ENCODE peak calls at places on chromosomes 11 and 22, in four cellular contexts. K, F, Q and Y are unnamed samples.
A peak's percentile ranks its signal among the peaks of the same experiment; 100 is the strongest.

GRCh38 chr11:121595717-121596156 is 143.0 kb upstream of the SORL1-AS1 start:
- DNase-seq in F (no peak), K (no peak), Q (no peak), Y (no peak)

GRCh38 chr11:3609416-3610265 is 32.2 kb downstream of the ART5 start:
- DNase-seq in F (peak; percentile 70), K (no peak), Q (no peak), Y (peak; percentile 13)

GRCh38 chr11:130677486-130678153 is 229.2 kb downstream of the ADAMTS15 start:
- DNase-seq in K (no peak), F (no peak), Q (peak; percentile 43), Y (peak; percentile 32)

GRCh38 chr11:104728927-104729326 is 169.3 kb downstream of the CASP12 start:
- DNase-seq in F (no peak), Q (no peak), K (no peak), Y (no peak)

GRCh38 chr11:71342116-71342515 is 89.7 kb upstream of the SHANK2 start:
- DNase-seq in K (no peak), F (no peak), Q (no peak), Y (no peak)

GRCh38 chr22:26016916-26017315 is 152.3 kb upstream of the SEZ6L start:
- DNase-seq in Q (no peak), F (no peak), K (no peak), Y (no peak)

GRCh38 chr11:64372802-64373597 is 14.0 kb downstream of the RPS6KA4 start:
- DNase-seq in Q (no peak), F (peak; percentile 89), K (no peak), Y (peak; percentile 51)

GRCh38 chr22:45426387-45426786 is 12.9 kb downstream of the RIBC2 start:
- DNase-seq in F (no peak), K (no peak), Q (no peak), Y (no peak)

GRCh38 chr11:75406338-75406777 is 7.0 kb downstream of the RPS3 start:
- DNase-seq in K (no peak), F (peak; percentile 78), Q (no peak), Y (no peak)

GRCh38 chr11:78564037-78564888 is 10.4 kb downstream of the NARS2 start:
- DNase-seq in Q (no peak), K (peak; percentile 40), F (peak; percentile 73), Y (peak; percentile 60)

GRCh38 chr11:103358251-103358650 is 249.0 kb downstream of the DYNC2H1 start:
- DNase-seq in Q (no peak), F (no peak), K (no peak), Y (no peak)

GRCh38 chr11:94537051-94537600 is 6.6 kb upstream of the FUT4 start:
- DNase-seq in Q (no peak), F (no peak), K (no peak), Y (no peak)

GRCh38 chr22:37222440-37222971 is 10.2 kb upstream of the SSTR3 start:
- DNase-seq in K (no peak), Q (no peak), F (no peak), Y (no peak)

GRCh38 chr11:24421766-24422165 is 75.1 kb upstream of the LUZP2 start:
- DNase-seq in K (no peak), F (no peak), Q (no peak), Y (no peak)

DNA sequence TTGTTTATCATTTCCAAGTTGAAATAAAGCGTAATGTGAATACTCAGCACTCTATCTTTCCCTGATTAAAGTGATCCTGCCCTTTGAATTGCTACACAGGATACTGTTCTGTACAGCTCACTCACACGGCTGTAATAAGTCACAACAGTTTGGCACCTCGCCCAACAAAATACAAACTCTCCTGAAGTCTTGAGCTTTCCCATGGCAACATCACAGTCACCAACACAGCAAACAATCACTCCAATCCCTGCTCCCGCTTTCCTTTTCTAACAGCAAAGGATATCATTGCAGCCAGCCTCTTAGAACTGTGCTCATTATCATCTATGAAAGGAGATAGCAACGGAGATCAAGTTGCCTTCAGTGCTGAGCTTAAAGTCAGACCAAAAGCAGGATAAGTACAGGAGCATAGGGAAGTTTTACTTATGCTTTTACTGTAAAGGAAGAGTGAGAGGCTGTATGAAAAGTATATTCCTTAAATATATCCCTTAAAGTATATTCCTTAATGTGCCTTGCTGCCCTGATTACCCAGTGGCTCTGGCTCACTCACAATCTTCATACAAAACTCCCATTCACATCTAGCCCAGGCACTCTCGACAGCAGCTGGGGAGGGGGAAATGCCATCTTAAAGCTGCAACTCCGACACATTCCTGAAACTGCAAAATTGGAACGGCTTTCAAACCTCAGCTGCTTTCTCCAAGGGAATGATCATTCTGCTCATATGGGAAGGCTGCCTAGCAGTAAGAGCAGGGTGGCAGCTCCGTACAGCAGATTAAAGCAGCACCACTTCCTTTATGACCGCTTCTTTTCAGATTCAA is 35.9 kb downstream of the MAML2 start:
- DNase-seq in K (no peak), F (peak; percentile 71), Q (no peak), Y (peak; percentile 81)
- TF ChIP-seq BRCA1 in K (no peak), F (no peak), Q (no peak), Y (no peak)

GRCh38 chr11:60184824-60185511 is 2.1 kb upstream of the MS4A6A start:
- DNase-seq in K (peak; percentile 53), Q (no peak), F (no peak), Y (no peak)
- H3K4me1 ChIP-seq in K (peaks cover 16% of the 10 kb centered on the region), Q (no peaks in the 10 kb centered on the region), F (peaks cover 23% of the 10 kb centered on the region), Y (no peaks in the 10 kb centered on the region)

DNA sequence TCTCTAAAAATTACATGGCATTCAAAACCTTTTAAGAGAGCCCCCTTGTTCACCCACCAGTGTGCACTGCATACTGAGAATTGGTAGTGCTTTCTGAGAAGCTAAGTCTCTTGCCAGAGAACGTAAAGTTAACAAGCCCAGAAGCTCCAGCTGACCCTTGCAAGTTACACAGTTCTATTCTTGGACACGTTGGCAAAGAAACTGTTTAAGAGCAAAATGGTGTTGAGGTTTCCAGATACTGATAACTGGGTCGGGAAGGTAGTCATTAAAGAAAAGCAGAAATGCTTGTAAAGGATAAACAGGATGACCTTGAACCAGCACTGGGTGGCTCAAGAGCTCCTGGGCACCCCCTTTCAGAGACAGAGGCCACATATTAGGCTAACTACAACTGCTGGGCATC is 284.8 kb downstream of the CADM1 start:
- DNase-seq in F (no peak), K (no peak), Q (no peak), Y (no peak)
- TF ChIP-seq BRCA1 in F (no peak), K (no peak), Q (no peak), Y (no peak)

GRCh38 chr11:57775474-57775873 is 13.9 kb downstream of the CTNND1 start:
- DNase-seq in F (no peak), K (no peak), Q (no peak), Y (no peak)
- H3K4me1 ChIP-seq in F (peaks cover 50% of the 10 kb centered on the region), K (peaks cover 16% of the 10 kb centered on the region), Q (peaks cover 21% of the 10 kb centered on the region), Y (peaks cover 96% of the 10 kb centered on the region)